ENCODE peak calls at places on chromosomes 12 and 14, in nine cellular contexts. F is lung, J is RWPE2, B is heart left ventricle, T is tibial artery, M is pancreas, Z is osteoblast, A is hepatocyte, P is cardiac muscle cell. G is an unnamed sample.

GRCh38 chr14:73943083-73943482 is 6.8 kb downstream of the FAM161B start:
- DNase-seq in F (peak; percentile 33), J (no peak), B (no peak), T (peak; percentile 71), M (no peak), Z (peak; percentile 89), A (peak; percentile 38), P (peak; percentile 81), G (peak; percentile 34)

GRCh38 chr14:90649096-90649495 is 167.1 kb downstream of the TTC7B start:
- DNase-seq in F (no peak), J (no peak), B (no peak), T (no peak), M (no peak), Z (no peak), A (no peak), P (peak; percentile 65), G (no peak)

GRCh38 chr12:52074006-52074405 is 4.2 kb downstream of the ATG101 start:
- DNase-seq in F (no peak), J (no peak), B (peak; percentile 71), T (no peak), M (no peak), Z (peak; percentile 96), A (no peak), P (peak; percentile 73), G (no peak)

GRCh38 chr12:23895792-23896218 is 53.7 kb downstream of the SOX5 start:
- DNase-seq in F (no peak), J (no peak), B (no peak), T (no peak), M (no peak), Z (no peak), A (no peak), P (no peak), G (no peak)

GRCh38 chr14:31336646-31337045 is 83.7 kb downstream of the HEATR5A start:
- DNase-seq in F (no peak), J (no peak), B (no peak), T (no peak), M (no peak), Z (no peak), A (no peak), P (peak; percentile 79), G (peak; percentile 48)

GRCh38 chr12:94204647-94205247 is 56.4 kb downstream of the PLXNC1 start:
- DNase-seq in F (no peak), J (no peak), B (no peak), T (no peak), M (no peak), Z (no peak), A (no peak), P (no peak), G (no peak)

GRCh38 chr12:15439459-15439858 is 117.2 kb downstream of the PTPRO start:
- DNase-seq in F (no peak), J (no peak), B (no peak), T (no peak), M (no peak), Z (no peak), A (no peak), P (no peak), G (no peak)

GRCh38 chr14:90726656-90727055 is 89.6 kb downstream of the TTC7B start:
- DNase-seq in F (peak; percentile 59), J (no peak), B (no peak), T (peak; percentile 85), M (no peak), Z (no peak), A (peak; percentile 74), P (peak; percentile 41), G (peak; percentile 34)

GRCh38 chr14:103872492-103873113 is 25.2 kb upstream of the PPP1R13B start:
- DNase-seq in F (no peak), J (no peak), B (no peak), T (no peak), M (no peak), Z (peak; percentile 63), A (no peak), P (no peak), G (no peak)

GRCh38 chr12:94622475-94622874 is 27.9 kb downstream of the TMCC3 start:
- DNase-seq in F (no peak), J (no peak), B (no peak), T (no peak), M (no peak), Z (peak; percentile 45), A (no peak), P (peak; percentile 61), G (peak; percentile 8)

GRCh38 chr12:110754101-110754793 is 11.6 kb upstream of the PPP1CC start:
- DNase-seq in F (no peak), J (no peak), B (peak; percentile 53), T (no peak), M (no peak), Z (no peak), A (no peak), P (peak; percentile 51), G (no peak)

GRCh38 chr12:102480401-102480800 is at the start of gene IGF1:
- DNase-seq in F (no peak), J (no peak), B (no peak), T (no peak), M (no peak), Z (no peak), A (peak; percentile 41), P (peak; percentile 82), G (no peak)

GRCh38 chr12:131493068-131493826 is 217.6 kb upstream of the SFSWAP start:
- DNase-seq in F (no peak), J (no peak), B (no peak), T (no peak), M (no peak), Z (no peak), A (no peak), P (no peak), G (no peak)

GRCh38 chr12:55797550-55797949 is 20.0 kb downstream of the SARNP start:
- DNase-seq in F (no peak), J (no peak), B (no peak), T (no peak), M (no peak), Z (no peak), A (no peak), P (no peak), G (no peak)

GRCh38 chr14:77303417-77304156 is 17.1 kb downstream of the POMT2 start:
- DNase-seq in F (peak; percentile 43), J (no peak), B (no peak), T (no peak), M (no peak), Z (peak; percentile 95), A (peak; percentile 89), P (peak; percentile 85), G (peak; percentile 94)

GRCh38 chr12:95721320-95721719 is 69.2 kb downstream of the NTN4 start:
- DNase-seq in F (no peak), J (no peak), B (no peak), T (no peak), M (no peak), Z (no peak), A (no peak), P (no peak), G (peak; percentile 36)

GRCh38 chr14:92933481-92933880 is 10.5 kb downstream of the CHGA start:
- DNase-seq in F (no peak), J (no peak), B (no peak), T (no peak), M (no peak), Z (no peak), A (no peak), P (no peak), G (no peak)

GRCh38 chr12:56999456-56999855 is 6.9 kb downstream of the ZBTB39 start:
- DNase-seq in F (no peak), J (no peak), B (no peak), T (no peak), M (no peak), Z (peak; percentile 87), A (no peak), P (no peak), G (no peak)

GRCh38 chr14:68825729-68826128 is 32.9 kb upstream of the ZFP36L1 start:
- DNase-seq in F (peak; percentile 0), J (no peak), B (no peak), T (no peak), M (no peak), Z (no peak), A (peak; percentile 26), P (no peak), G (no peak)

GRCh38 chr14:68823434-68824206 is 30.8 kb upstream of the ZFP36L1 start:
- DNase-seq in F (no peak), J (peak; percentile 55), B (no peak), T (no peak), M (peak; percentile 26), Z (no peak), A (peak; percentile 18), P (no peak), G (no peak)

GRCh38 chr14:68824517-68825347 is 31.9 kb upstream of the ZFP36L1 start:
- DNase-seq in F (peak; percentile 88), J (peak; percentile 85), B (peak; percentile 92), T (peak; percentile 90), M (peak; percentile 90), Z (peak; percentile 97), A (peak; percentile 86), P (peak; percentile 81), G (peak; percentile 72)

GRCh38 chr14:68822964-68823363 is 30.1 kb upstream of the ZFP36L1 start:
- DNase-seq in F (no peak), J (peak; percentile 62), B (no peak), T (no peak), M (no peak), Z (no peak), A (peak; percentile 2), P (no peak), G (no peak)

GRCh38 chr14:68824207-68824516 is 31.3 kb upstream of the ZFP36L1 start:
- DNase-seq in F (no peak), J (no peak), B (no peak), T (no peak), M (no peak), Z (no peak), A (peak; percentile 3), P (no peak), G (no peak)
- H3K27ac ChIP-seq in F (no peak overlapping the region), J (no peak overlapping the region), B (no peak overlapping the region), T (no peak overlapping the region), M (no peak overlapping the region), Z (no peak overlapping the region), A (no peak overlapping the region), P (no peak overlapping the region), G (peak overlapping the region; percentile 26)

GRCh38 chr12:32895688-32896437 is 714 bp downstream of the PKP2 start:
- DNase-seq in F (no peak), J (no peak), B (peak; percentile 34), T (no peak), M (peak; percentile 45), Z (peak; percentile 73), A (peak; percentile 69), P (peak; percentile 32), G (peak; percentile 43)
- TF ChIP-seq CTCF in F (no peak), J (peak; percentile 15), B (peak; percentile 29), T (no peak), M (no peak), Z (no peak), A (peak; percentile 27), P (no peak), G (peak; percentile 47)

GRCh38 chr12:104709692-104710435 is 248.2 kb downstream of the SLC41A2 start:
- DNase-seq in F (no peak), J (no peak), B (no peak), T (no peak), M (no peak), Z (peak; percentile 39), A (no peak), P (peak; percentile 51), G (no peak)
- H3K27ac ChIP-seq in F (no peak overlapping the region), J (no peak overlapping the region), B (no peak overlapping the region), T (no peak overlapping the region), M (no peak overlapping the region), Z (peak overlapping the region; percentile 57), A (peak overlapping the region; percentile 3), P (no peak overlapping the region), G (no peak overlapping the region)

DNA sequence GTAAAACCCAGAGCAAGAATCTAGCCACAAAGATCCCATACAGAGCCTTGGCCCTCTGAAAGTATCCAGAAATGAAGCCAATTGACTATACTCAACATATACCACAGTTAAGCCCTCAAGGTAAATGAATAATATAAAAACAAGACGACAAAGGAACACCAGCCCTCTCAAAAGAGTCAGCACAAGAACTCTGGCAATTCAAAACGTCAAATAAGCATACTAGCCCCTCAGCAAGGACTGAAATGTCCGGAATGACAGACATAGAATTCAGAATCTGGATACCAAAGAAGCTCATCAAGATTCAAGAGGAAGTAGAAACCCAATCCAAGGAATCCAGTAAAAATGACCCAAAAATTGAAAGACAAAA is 49.9 kb downstream of the GTF2A1 start:
- DNase-seq in F (no peak), J (no peak), B (no peak), T (no peak), M (no peak), Z (no peak), A (no peak), P (no peak), G (no peak)
- TF ChIP-seq CTCF in F (no peak), J (peak; percentile 83), B (no peak), T (no peak), M (no peak), Z (no peak), A (no peak), P (no peak), G (peak; percentile 52)